ENCODE peak calls at places on chromosome 1, in nine cellular contexts. One of them, this sample, is unnamed.
A peak's percentile ranks its signal among the peaks of the same experiment; 100 is the strongest.

GRCh38 chr1:15065291-15065690 is 88.3 kb upstream of the TMEM51 start:
- DNase-seq in WTC11: no peak
- DNase-seq in EL: no peak
- DNase-seq in HTR-8/SVneo: no peak
- DNase-seq in adipocyte: no peak
- DNase-seq in stimulated activated CD8-positive, alpha-beta memory T cell treated with anti-CD3 and anti-CD28 coated beads, Interleukin-15, amount 100 ng/mL, for 1 hour: no peak
- DNase-seq in LoVo: no peak
- DNase-seq in NCI-H1105 treated with DMSO at 0.1 percent for 48 hours: no peak
- DNase-seq in NCI-H510A: no peak
- DNase-seq in this sample: no peak

GRCh38 chr1:74641876-74642275 is 31.7 kb downstream of the ERICH3 start:
- DNase-seq in EL: no peak
- DNase-seq in LoVo: no peak
- DNase-seq in NCI-H1105 treated with DMSO at 0.1 percent for 48 hours: no peak
- DNase-seq in WTC11: no peak
- DNase-seq in stimulated activated CD8-positive, alpha-beta memory T cell treated with anti-CD3 and anti-CD28 coated beads, Interleukin-15, amount 100 ng/mL, for 1 hour: no peak
- DNase-seq in adipocyte: no peak
- DNase-seq in HTR-8/SVneo: no peak
- DNase-seq in NCI-H510A: no peak
- DNase-seq in this sample: no peak

GRCh38 chr1:61131716-61132115 is 49.4 kb downstream of the NFIA start:
- DNase-seq in WTC11: no peak
- DNase-seq in HTR-8/SVneo: no peak
- DNase-seq in NCI-H1105 treated with DMSO at 0.1 percent for 48 hours: peak; percentile 79
- DNase-seq in LoVo: no peak
- DNase-seq in adipocyte: peak; percentile 65
- DNase-seq in stimulated activated CD8-positive, alpha-beta memory T cell treated with anti-CD3 and anti-CD28 coated beads, Interleukin-15, amount 100 ng/mL, for 1 hour: no peak
- DNase-seq in NCI-H510A: no peak
- DNase-seq in EL: no peak
- DNase-seq in this sample: no peak

GRCh38 chr1:200042437-200043329 is 15.2 kb downstream of the NR5A2 start:
- DNase-seq in NCI-H510A: no peak
- DNase-seq in EL: no peak
- DNase-seq in HTR-8/SVneo: no peak
- DNase-seq in WTC11: no peak
- DNase-seq in stimulated activated CD8-positive, alpha-beta memory T cell treated with anti-CD3 and anti-CD28 coated beads, Interleukin-15, amount 100 ng/mL, for 1 hour: no peak
- DNase-seq in adipocyte: peak; percentile 50
- DNase-seq in LoVo: no peak
- DNase-seq in NCI-H1105 treated with DMSO at 0.1 percent for 48 hours: no peak
- DNase-seq in this sample: no peak

GRCh38 chr1:31297273-31298247 is 728 bp downstream of the ZCCHC17 start:
- DNase-seq in NCI-H1105 treated with DMSO at 0.1 percent for 48 hours: peak; percentile 11
- DNase-seq in EL: peak; percentile 56
- DNase-seq in HTR-8/SVneo: no peak
- DNase-seq in WTC11: no peak
- DNase-seq in adipocyte: peak; percentile 65
- DNase-seq in stimulated activated CD8-positive, alpha-beta memory T cell treated with anti-CD3 and anti-CD28 coated beads, Interleukin-15, amount 100 ng/mL, for 1 hour: no peak
- DNase-seq in NCI-H510A: no peak
- DNase-seq in LoVo: no peak
- DNase-seq in this sample: peak; percentile 11

GRCh38 chr1:168482106-168482505 is 61.7 kb downstream of the XCL2 start:
- DNase-seq in stimulated activated CD8-positive, alpha-beta memory T cell treated with anti-CD3 and anti-CD28 coated beads, Interleukin-15, amount 100 ng/mL, for 1 hour: no peak
- DNase-seq in adipocyte: no peak
- DNase-seq in EL: peak; percentile 42
- DNase-seq in WTC11: peak; percentile 12
- DNase-seq in LoVo: no peak
- DNase-seq in NCI-H510A: no peak
- DNase-seq in HTR-8/SVneo: no peak
- DNase-seq in NCI-H1105 treated with DMSO at 0.1 percent for 48 hours: no peak
- DNase-seq in this sample: no peak

GRCh38 chr1:101261629-101262028 is 24.8 kb downstream of the S1PR1 start:
- DNase-seq in HTR-8/SVneo: no peak
- DNase-seq in NCI-H1105 treated with DMSO at 0.1 percent for 48 hours: no peak
- DNase-seq in WTC11: no peak
- DNase-seq in NCI-H510A: no peak
- DNase-seq in LoVo: no peak
- DNase-seq in EL: no peak
- DNase-seq in adipocyte: no peak
- DNase-seq in stimulated activated CD8-positive, alpha-beta memory T cell treated with anti-CD3 and anti-CD28 coated beads, Interleukin-15, amount 100 ng/mL, for 1 hour: no peak
- DNase-seq in this sample: no peak

GRCh38 chr1:55974714-55975441 is 604.5 kb downstream of the PLPP3 start:
- DNase-seq in WTC11: no peak
- DNase-seq in NCI-H510A: no peak
- DNase-seq in HTR-8/SVneo: no peak
- DNase-seq in NCI-H1105 treated with DMSO at 0.1 percent for 48 hours: no peak
- DNase-seq in adipocyte: peak; percentile 81
- DNase-seq in LoVo: no peak
- DNase-seq in stimulated activated CD8-positive, alpha-beta memory T cell treated with anti-CD3 and anti-CD28 coated beads, Interleukin-15, amount 100 ng/mL, for 1 hour: no peak
- DNase-seq in EL: peak; percentile 86
- DNase-seq in this sample: no peak

GRCh38 chr1:31300193-31300592 is 3.4 kb downstream of the ZCCHC17 start:
- DNase-seq in EL: no peak
- DNase-seq in LoVo: no peak
- DNase-seq in WTC11: no peak
- DNase-seq in NCI-H510A: no peak
- DNase-seq in adipocyte: no peak
- DNase-seq in NCI-H1105 treated with DMSO at 0.1 percent for 48 hours: no peak
- DNase-seq in HTR-8/SVneo: no peak
- DNase-seq in stimulated activated CD8-positive, alpha-beta memory T cell treated with anti-CD3 and anti-CD28 coated beads, Interleukin-15, amount 100 ng/mL, for 1 hour: no peak
- DNase-seq in this sample: no peak

GRCh38 chr1:17089496-17089895 is 29.8 kb downstream of the PADI2 start:
- DNase-seq in adipocyte: no peak
- DNase-seq in stimulated activated CD8-positive, alpha-beta memory T cell treated with anti-CD3 and anti-CD28 coated beads, Interleukin-15, amount 100 ng/mL, for 1 hour: no peak
- DNase-seq in WTC11: no peak
- DNase-seq in NCI-H510A: no peak
- DNase-seq in EL: no peak
- DNase-seq in HTR-8/SVneo: no peak
- DNase-seq in NCI-H1105 treated with DMSO at 0.1 percent for 48 hours: no peak
- DNase-seq in LoVo: no peak
- DNase-seq in this sample: no peak

GRCh38 chr1:21436488-21437340 is 3.2 kb upstream of the NBPF3 start:
- DNase-seq in NCI-H510A: peak; percentile 50
- DNase-seq in stimulated activated CD8-positive, alpha-beta memory T cell treated with anti-CD3 and anti-CD28 coated beads, Interleukin-15, amount 100 ng/mL, for 1 hour: no peak
- DNase-seq in adipocyte: no peak
- DNase-seq in HTR-8/SVneo: no peak
- DNase-seq in EL: no peak
- DNase-seq in LoVo: no peak
- DNase-seq in NCI-H1105 treated with DMSO at 0.1 percent for 48 hours: no peak
- DNase-seq in WTC11: peak; percentile 72
- DNase-seq in this sample: no peak

GRCh38 chr1:53869454-53870117 is 20.0 kb downstream of the YIPF1 start:
- DNase-seq in HTR-8/SVneo: no peak
- DNase-seq in stimulated activated CD8-positive, alpha-beta memory T cell treated with anti-CD3 and anti-CD28 coated beads, Interleukin-15, amount 100 ng/mL, for 1 hour: no peak
- DNase-seq in LoVo: no peak
- DNase-seq in adipocyte: no peak
- DNase-seq in WTC11: no peak
- DNase-seq in NCI-H510A: no peak
- DNase-seq in NCI-H1105 treated with DMSO at 0.1 percent for 48 hours: no peak
- DNase-seq in EL: no peak
- DNase-seq in this sample: no peak